ENCODE peak calls at places on chromosomes 16 and 17, in ten cellular contexts. O is cardiac fibroblast, W is skeletal muscle cell, H is prostate gland, M is thoracic aorta, F is Peyer's patch, Z is uterus, B is body of pancreas, N is fibroblast of the aortic adventitia, L is astrocyte of the spinal cord. U is an unnamed sample.

GRCh38 chr16:65122974-65123845 is 1.3 kb upstream of the CDH11 start:
- DNase-seq in O (peak), W (no peak), H (peak), M (no peak), F (no peak), Z (peak), B (no peak), N (peak), L (peak), U (peak)

GRCh38 chr17:58391302-58391984 is 25.9 kb downstream of the RNF43 start:
- DNase-seq in O (peak), W (no peak), H (peak), M (no peak), F (no peak), Z (peak), B (peak), N (peak), L (peak), U (no peak)

GRCh38 chr16:84478172-84478948 is 26.1 kb downstream of the MEAK7 start:
- DNase-seq in O (peak), W (peak), H (peak), M (no peak), F (no peak), Z (no peak), B (no peak), N (peak), L (peak), U (peak)

GRCh38 chr16:85514601-85515318 is 98.4 kb upstream of the GSE1 start:
- DNase-seq in O (peak), W (peak), H (peak), M (peak), F (no peak), Z (peak), B (peak), N (peak), L (peak), U (peak)

GRCh38 chr16:85627835-85628556 is 14.9 kb downstream of the GSE1 start:
- DNase-seq in O (no peak), W (no peak), H (no peak), M (no peak), F (no peak), Z (no peak), B (no peak), N (no peak), L (no peak), U (no peak)

GRCh38 chr17:6666077-6666521 is 14.5 kb downstream of the C17orf100 start:
- DNase-seq in O (peak), W (peak), H (peak), M (no peak), F (peak), Z (peak), B (peak), N (peak), L (peak), U (peak)

GRCh38 chr16:12090162-12090552 is 113.6 kb downstream of the SNX29 start:
- DNase-seq in O (no peak), W (no peak), H (no peak), M (no peak), F (no peak), Z (no peak), B (no peak), N (no peak), L (no peak), U (no peak)

GRCh38 chr16:1470543-1471251 is 4.1 kb downstream of the CLCN7 start:
- DNase-seq in O (peak), W (no peak), H (no peak), M (no peak), F (peak), Z (no peak), B (no peak), N (no peak), L (no peak), U (peak)

GRCh38 chr16:866252-866651 is 65.7 kb upstream of the GNG13 start:
- DNase-seq in O (no peak), W (no peak), H (no peak), M (no peak), F (no peak), Z (no peak), B (no peak), N (no peak), L (no peak), U (no peak)

GRCh38 chr17:35816723-35817122 is 7.4 kb downstream of the TAF15 start:
- DNase-seq in O (no peak), W (no peak), H (no peak), M (no peak), F (no peak), Z (no peak), B (no peak), N (no peak), L (no peak), U (no peak)

GRCh38 chr16:31335431-31335830 is 19.5 kb upstream of the ITGAX start:
- DNase-seq in O (no peak), W (no peak), H (no peak), M (no peak), F (no peak), Z (no peak), B (no peak), N (no peak), L (no peak), U (no peak)

GRCh38 chr16:88703486-88704309 is 2.5 kb downstream of the RNF166 start:
- DNase-seq in O (no peak), W (no peak), H (no peak), M (no peak), F (peak), Z (no peak), B (no peak), N (no peak), L (no peak), U (no peak)
- H3K4me3 ChIP-seq in O (no peak), W (no peak), H (no peak), M (peak), F (peak), Z (no peak), B (no peak), N (no peak), L (no peak), U (no peak)

GRCh38 chr17:40113110-40113960 is 8.4 kb upstream of the MSL1 start:
- DNase-seq in O (peak), W (peak), H (peak), M (peak), F (peak), Z (peak), B (peak), N (peak), L (peak), U (peak)
- H3K4me3 ChIP-seq in O (peak), W (peak), H (peak), M (peak), F (peak), Z (peak), B (no peak), N (peak), L (peak), U (peak)

DNA sequence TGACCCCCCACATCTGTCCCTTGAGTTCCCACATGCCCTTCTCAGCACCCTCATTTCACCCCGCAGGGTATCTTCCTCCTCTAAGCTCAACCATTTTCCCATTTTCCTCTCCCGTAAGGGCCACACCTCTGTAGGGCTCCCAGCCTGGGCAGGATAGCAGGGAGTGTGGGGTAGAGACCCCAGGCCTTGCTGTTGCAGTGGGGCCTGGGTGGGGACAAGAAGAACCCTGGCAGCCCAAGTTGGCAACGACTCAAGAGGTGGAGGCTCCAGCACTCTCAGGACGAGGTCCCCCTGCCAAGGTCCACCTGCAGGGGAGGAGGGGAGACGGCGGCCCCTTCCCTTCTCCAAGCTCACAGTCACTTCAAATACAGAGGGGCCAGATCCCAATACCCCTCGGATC is 2.0 kb upstream of the TMEM92 start:
- DNase-seq in O (no peak), W (no peak), H (no peak), M (no peak), F (no peak), Z (peak), B (peak), N (no peak), L (no peak), U (no peak)
- H3K4me3 ChIP-seq in O (peak), W (peak), H (no peak), M (peak), F (no peak), Z (peak), B (no peak), N (peak), L (peak), U (peak)

GRCh38 chr17:80453126-80453979 is 23.1 kb downstream of the NPTX1 start:
- DNase-seq in O (no peak), W (no peak), H (no peak), M (no peak), F (no peak), Z (no peak), B (peak), N (no peak), L (no peak), U (peak)
- H3K4me3 ChIP-seq in O (peak), W (peak), H (no peak), M (peak), F (peak), Z (no peak), B (no peak), N (peak), L (no peak), U (peak)

GRCh38 chr17:5034063-5034462 is 1.2 kb downstream of the SLC52A1 start:
- DNase-seq in O (no peak), W (no peak), H (no peak), M (no peak), F (no peak), Z (no peak), B (no peak), N (no peak), L (no peak), U (no peak)
- H3K4me3 ChIP-seq in O (no peak), W (no peak), H (no peak), M (no peak), F (no peak), Z (no peak), B (no peak), N (no peak), L (no peak), U (no peak)

DNA sequence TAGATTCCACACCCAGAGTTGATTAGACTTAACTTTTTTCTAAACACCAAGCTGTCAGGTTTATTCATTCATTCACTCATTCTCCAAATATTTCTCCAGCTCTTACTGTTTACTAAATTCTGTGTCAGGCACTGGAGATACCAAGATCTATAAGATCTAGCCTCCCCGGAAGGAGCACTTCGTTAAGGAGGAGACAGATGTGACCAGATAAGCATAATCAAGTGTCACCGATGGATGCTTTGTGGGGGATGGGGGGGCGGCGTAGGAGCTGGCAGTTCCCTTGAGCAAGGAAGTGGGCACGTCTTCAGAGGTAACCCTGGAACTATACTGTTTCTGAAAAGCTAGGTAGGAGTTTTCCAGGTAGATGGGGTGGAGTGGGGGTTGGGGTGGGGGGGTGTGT is 3.8 kb upstream of the RPL26 start:
- DNase-seq in O (no peak), W (no peak), H (no peak), M (no peak), F (no peak), Z (no peak), B (no peak), N (no peak), L (no peak), U (no peak)
- H3K4me3 ChIP-seq in O (no peak), W (no peak), H (no peak), M (no peak), F (no peak), Z (no peak), B (no peak), N (no peak), L (no peak), U (no peak)